ENCODE peak calls at places on chromosomes 11 and 22, in seven cellular contexts. O, Q, P, B, L, S and K are unnamed samples. For H3K27me3 and H3K36me3, the result is how much of the 10 kb centered on the place peaks cover.

GRCh38 chr22:39414377-39414776 is 14.8 kb downstream of the TAB1 start:
- DNase-seq in L (no peak), O (no peak), P (no peak), B (no peak), Q (no peak), S (no peak), K (no peak)

GRCh38 chr22:39472570-39473556 is 16.1 kb downstream of the MGAT3 start:
- DNase-seq in S (no peak), O (no peak), P (no peak), Q (no peak), B (peak), L (no peak), K (no peak)

GRCh38 chr11:24064309-24064903 is 432.4 kb upstream of the LUZP2 start:
- DNase-seq in B (no peak), S (no peak), O (no peak), L (no peak), P (peak), Q (no peak), K (no peak)

GRCh38 chr11:77071077-77071476 is 4.3 kb downstream of the CAPN5 start:
- DNase-seq in L (no peak), O (no peak), B (no peak), P (no peak), S (peak), Q (no peak), K (no peak)

GRCh38 chr11:118211006-118211405 is 13.8 kb downstream of the JAML start:
- DNase-seq in P (peak), L (no peak), S (no peak), O (no peak), Q (no peak), B (no peak), K (no peak)

GRCh38 chr11:46680164-46680760 is 20.2 kb downstream of the ARHGAP1 start:
- DNase-seq in O (no peak), B (no peak), L (no peak), S (no peak), P (no peak), Q (no peak), K (no peak)

GRCh38 chr11:45182902-45183301 is 36.5 kb downstream of the PRDM11 start:
- DNase-seq in L (no peak), P (peak), B (peak), O (peak), Q (peak), S (no peak), K (no peak)

GRCh38 chr11:29321293-29322132 is 695.3 kb downstream of the KCNA4 start:
- DNase-seq in Q (peak), L (peak), O (peak), B (peak), P (no peak), S (no peak), K (no peak)

GRCh38 chr22:46259374-46259773 is 3.8 kb downstream of the PKDREJ start:
- DNase-seq in L (no peak), B (no peak), P (no peak), S (no peak), Q (no peak), O (no peak), K (no peak)

GRCh38 chr11:86990520-86990919 is 35.3 kb upstream of the FZD4 start:
- DNase-seq in S (no peak), O (peak), B (peak), P (peak), L (peak), Q (peak), K (peak)

GRCh38 chr11:8192016-8192895 is 23.4 kb upstream of the RIC3 start:
- DNase-seq in P (peak), Q (peak), L (peak), S (peak), O (peak), B (peak), K (peak)

GRCh38 chr11:122633219-122633829 is 22.2 kb upstream of the UBASH3B start:
- DNase-seq in L (no peak), Q (peak), S (no peak), O (peak), P (peak), B (peak), K (no peak)

GRCh38 chr11:23696712-23697111 is 800.1 kb upstream of the LUZP2 start:
- DNase-seq in P (no peak), S (no peak), O (no peak), L (no peak), B (no peak), Q (no peak), K (no peak)

GRCh38 chr11:67561971-67562560 is 21.5 kb upstream of the GSTP1 start:
- DNase-seq in L (peak), Q (peak), B (peak), S (no peak), O (peak), P (no peak), K (no peak)

GRCh38 chr11:68990995-68991780 is 10.4 kb upstream of the MRGPRD start:
- DNase-seq in P (no peak), B (no peak), Q (no peak), S (peak), O (no peak), L (no peak), K (no peak)

GRCh38 chr11:6497069-6497839 is at the start of gene DNHD1:
- DNase-seq in Q (no peak), O (no peak), B (no peak), L (no peak), S (no peak), P (peak), K (no peak)

DNA sequence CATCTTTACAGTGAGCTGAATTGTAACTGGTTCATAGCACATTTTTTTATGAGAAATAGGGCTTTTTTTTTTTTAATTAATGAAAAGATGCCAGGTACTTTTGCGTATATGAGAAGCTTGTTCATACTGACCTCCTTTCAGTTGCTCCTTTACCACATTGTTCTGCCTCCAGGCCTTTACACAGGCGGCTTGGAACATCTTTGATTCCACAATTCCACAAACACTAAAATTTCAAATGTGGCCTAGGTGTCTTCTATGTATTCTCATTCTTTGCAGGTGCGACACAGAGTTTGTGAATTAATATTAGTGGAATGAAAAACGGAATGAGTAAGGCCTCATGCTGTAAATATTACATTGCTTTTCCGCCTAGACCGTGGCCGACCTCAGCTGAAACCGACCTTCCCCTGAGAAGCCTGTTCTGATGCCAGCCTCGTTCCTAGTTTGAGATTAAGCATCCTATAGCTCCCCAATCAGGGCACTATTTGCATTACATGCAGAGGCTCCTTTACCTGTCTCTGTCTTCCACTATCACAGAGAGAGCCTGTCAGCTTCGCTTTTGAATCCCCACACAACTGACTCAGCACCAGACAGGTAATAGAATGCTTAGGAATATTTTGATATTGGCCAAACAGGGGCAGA is 125.8 kb downstream of the LDLRAD3 start:
- DNase-seq in B (peak), S (no peak), Q (no peak), P (peak), O (peak), L (no peak), K (no peak)
- TF ChIP-seq CTCF in B (no peak), S (no peak), Q (no peak), P (peak), O (peak), L (no peak), K (no peak)

GRCh38 chr11:339963-340362 is 19.3 kb upstream of the IFITM3 start:
- DNase-seq in L (no peak), B (no peak), S (no peak), P (no peak), O (no peak), Q (no peak), K (no peak)
- H3K27me3 ChIP-seq in L (under half), B (under half), S (under half), P (under half), O (under half), Q (under half), K (under half)

GRCh38 chr11:74806267-74806666 is 57.6 kb downstream of the RNF169 start:
- DNase-seq in P (no peak), L (no peak), O (peak), S (no peak), B (no peak), Q (no peak), K (no peak)

GRCh38 chr11:74809820-74810219 is 61.2 kb downstream of the RNF169 start:
- DNase-seq in L (no peak), Q (no peak), O (no peak), P (no peak), S (no peak), B (no peak), K (no peak)
- H3K36me3 ChIP-seq in L (under half), Q (under half), O (under half), P (under half), S (under half), B (under half), K (under half)

DNA sequence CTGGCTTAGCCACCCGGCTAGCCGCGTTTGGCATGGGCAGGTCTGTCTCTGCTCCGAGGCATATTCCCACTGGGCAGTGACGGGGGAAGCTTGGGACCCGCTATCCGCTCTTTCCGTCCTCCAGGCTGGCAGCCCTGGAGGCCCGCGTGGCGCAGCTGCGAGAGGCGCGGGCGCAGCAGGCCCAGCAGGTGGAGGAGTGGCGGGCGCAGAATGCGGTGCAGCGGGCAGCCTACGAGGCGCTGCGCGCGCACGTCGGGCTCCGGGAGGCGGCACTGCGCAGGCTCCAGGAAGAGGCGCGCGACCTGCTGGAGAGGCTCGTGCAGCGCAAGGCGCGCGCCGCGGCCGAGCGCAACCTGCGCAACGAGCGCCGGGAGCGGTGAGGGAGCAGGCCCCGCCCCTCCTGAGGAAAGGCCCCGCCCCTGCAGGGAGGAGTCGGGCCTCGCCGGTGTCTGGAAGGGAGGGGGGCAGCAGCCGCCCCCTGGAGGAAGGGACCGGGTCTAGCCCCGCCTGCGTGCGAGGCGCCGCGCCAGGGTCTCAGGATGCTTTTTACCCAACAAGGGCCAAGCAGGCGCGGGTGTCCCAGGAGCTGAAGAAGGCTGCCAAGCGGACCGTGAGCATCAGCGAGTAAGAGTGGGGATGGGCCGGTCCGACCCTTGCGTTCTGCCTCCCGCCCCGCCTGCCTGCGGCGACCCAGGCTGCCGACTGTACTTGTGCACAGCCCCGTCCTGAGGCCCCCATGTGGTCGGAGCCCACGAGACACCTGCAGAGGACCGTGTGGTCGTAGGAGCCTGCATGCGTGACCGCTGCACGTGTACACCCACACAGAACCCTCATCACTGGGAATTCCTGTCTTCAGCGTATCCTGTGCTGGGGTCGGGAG is 7.9 kb downstream of the ATG16L2 start:
- DNase-seq in O (peak), B (peak), S (peak), P (peak), Q (peak), L (no peak), K (no peak)
- TF ChIP-seq CTCF in O (no peak), B (peak), S (peak), P (peak), Q (peak), L (peak), K (peak)

GRCh38 chr22:36212896-36213295 is 11.3 kb upstream of the APOL4 start:
- DNase-seq in B (no peak), O (no peak), P (no peak), Q (no peak), S (no peak), L (no peak), K (no peak)
- H3K27me3 ChIP-seq in B (under half), O (under half), P (under half), Q (half or more), S (under half), L (under half), K (under half)

DNA sequence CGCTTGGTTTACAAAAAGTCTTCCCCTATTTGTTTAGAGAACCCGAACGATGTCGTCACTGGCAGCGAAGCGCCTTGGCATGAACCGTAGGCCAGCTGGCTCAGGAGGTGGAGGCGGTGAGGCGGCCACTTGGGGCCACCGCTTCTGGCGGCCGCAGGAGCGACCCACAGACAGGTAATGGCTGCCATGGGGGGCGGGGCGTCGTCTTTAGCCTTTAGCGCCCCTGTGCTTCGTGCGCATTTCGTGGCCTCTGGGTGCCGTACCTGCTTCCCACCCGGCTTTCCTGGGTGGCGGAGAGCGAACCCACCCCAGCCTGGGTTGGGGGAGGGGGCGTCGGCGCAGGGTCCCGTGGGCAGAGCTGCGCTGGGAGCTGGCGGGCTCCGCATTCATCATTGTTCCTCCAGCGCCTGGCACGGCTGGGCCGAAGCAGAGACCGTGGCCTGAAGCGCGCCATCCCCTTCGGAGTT is 470 bp upstream of the OSBP2 start:
- DNase-seq in S (peak), P (peak), L (no peak), Q (peak), O (peak), B (peak), K (no peak)
- H3K36me3 ChIP-seq in S (under half), P (under half), L (under half), Q (under half), O (under half), B (under half), K (under half)

GRCh38 chr22:40716116-40716515 is 36.8 kb downstream of the MCHR1 start:
- DNase-seq in L (no peak), O (peak), Q (no peak), P (no peak), B (no peak), S (no peak), K (no peak)
- TF ChIP-seq CTCF in L (no peak), O (no peak), Q (no peak), P (no peak), B (no peak), S (no peak), K (no peak)

DNA sequence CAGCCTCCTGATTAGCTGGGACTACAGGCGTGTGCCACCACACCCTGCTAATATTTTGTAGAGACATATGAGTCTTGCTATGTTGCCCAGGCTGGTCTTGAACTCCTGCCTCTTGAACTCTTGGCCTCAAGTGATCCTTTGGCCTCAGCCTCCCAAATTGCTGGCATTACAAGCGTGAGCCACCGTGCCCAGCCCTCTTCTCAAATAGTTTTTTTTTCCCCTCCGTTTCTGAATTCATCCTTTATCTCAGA is 11.8 kb downstream of the TBX1 start:
- DNase-seq in L (no peak), P (no peak), S (no peak), Q (no peak), B (no peak), O (no peak), K (no peak)
- H3K27me3 ChIP-seq in L (half or more), P (half or more), S (half or more), Q (half or more), B (under half), O (under half), K (under half)

GRCh38 chr22:20558534-20558933 is 51.1 kb downstream of the MED15 start:
- DNase-seq in B (no peak), P (no peak), L (no peak), O (no peak), S (no peak), Q (no peak), K (no peak)
- H3K36me3 ChIP-seq in B (under half), P (under half), L (under half), O (under half), S (half or more), Q (half or more), K (under half)

DNA sequence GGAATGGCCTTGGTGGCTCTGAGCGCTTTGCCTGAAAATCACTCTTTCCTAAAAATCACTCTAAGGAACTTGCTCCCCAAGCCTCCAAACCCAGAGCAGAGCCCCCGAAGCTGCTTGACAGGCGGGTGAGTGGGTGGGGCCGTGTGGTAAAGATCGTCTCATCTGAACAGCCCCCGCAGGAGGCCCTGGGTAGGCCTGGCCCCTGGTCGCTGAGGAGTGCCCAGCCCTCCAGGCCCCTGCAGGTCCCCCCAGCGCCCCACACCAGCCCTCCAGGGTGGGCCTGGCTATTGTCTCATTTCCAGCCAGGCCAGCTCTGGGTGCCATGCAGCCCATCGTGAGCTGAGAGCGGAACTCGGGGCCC is 17.2 kb upstream of the PIM3 start:
- DNase-seq in O (no peak), P (no peak), Q (no peak), B (no peak), S (no peak), L (no peak), K (no peak)
- TF ChIP-seq CTCF in O (no peak), P (no peak), Q (no peak), B (no peak), S (no peak), L (no peak), K (no peak)